ENCODE peak calls at places on chromosomes 12 and 14, in five cellular contexts. Q, U, V, F and R are unnamed samples.

GRCh38 chr14:51614707-51615106 is 37.0 kb upstream of the FRMD6 start:
- DNase-seq in Q (no peak), U (no peak), V (no peak), F (peak; percentile 55), R (no peak)

GRCh38 chr12:56645201-56645716 is 525 bp downstream of the ATP5F1B start:
- DNase-seq in Q (peak; percentile 40), U (peak; percentile 70), V (no peak), F (no peak), R (peak; percentile 17)

GRCh38 chr14:87899228-87899627 is 93.8 kb downstream of the GALC start:
- DNase-seq in Q (no peak), U (no peak), V (no peak), F (no peak), R (no peak)

GRCh38 chr12:116582610-116583009 is 23.4 kb downstream of the MAP1LC3B2 start:
- DNase-seq in Q (no peak), U (no peak), V (no peak), F (peak; percentile 15), R (no peak)

GRCh38 chr14:34826661-34827060 is 48.5 kb downstream of the BAZ1A start:
- DNase-seq in Q (no peak), U (no peak), V (no peak), F (peak; percentile 56), R (no peak)

GRCh38 chr12:120140603-120141002 is 24.1 kb upstream of the RAB35 start:
- DNase-seq in Q (no peak), U (no peak), V (no peak), F (peak; percentile 10), R (no peak)

GRCh38 chr12:78671295-78671694 is 193.3 kb upstream of the SYT1 start:
- DNase-seq in Q (no peak), U (no peak), V (no peak), F (peak; percentile 96), R (no peak)

GRCh38 chr12:96354326-96354725 is 45.9 kb downstream of the CDK17 start:
- DNase-seq in Q (no peak), U (no peak), V (no peak), F (peak; percentile 62), R (no peak)

GRCh38 chr12:71371132-71371531 is 68.5 kb upstream of the LGR5 start:
- DNase-seq in Q (no peak), U (no peak), V (no peak), F (no peak), R (no peak)

GRCh38 chr12:52582971-52583456 is 9.4 kb upstream of the KRT74 start:
- DNase-seq in Q (peak; percentile 49), U (peak; percentile 95), V (peak; percentile 74), F (peak; percentile 43), R (peak; percentile 76)

GRCh38 chr12:22304341-22304740 is 30.2 kb downstream of the ST8SIA1 start:
- DNase-seq in Q (no peak), U (no peak), V (no peak), F (no peak), R (no peak)

GRCh38 chr12:49624919-49625577 is 1.7 kb downstream of the PRPF40B start:
- DNase-seq in Q (no peak), U (peak; percentile 50), V (no peak), F (peak; percentile 72), R (no peak)

GRCh38 chr12:7035464-7035863 is 17.2 kb upstream of the LPCAT3 start:
- DNase-seq in Q (no peak), U (no peak), V (no peak), F (no peak), R (no peak)

GRCh38 chr14:94598816-94599655 is 13.2 kb upstream of the SERPINA3 start:
- DNase-seq in Q (peak; percentile 35), U (peak; percentile 70), V (no peak), F (peak; percentile 97), R (no peak)

DNA sequence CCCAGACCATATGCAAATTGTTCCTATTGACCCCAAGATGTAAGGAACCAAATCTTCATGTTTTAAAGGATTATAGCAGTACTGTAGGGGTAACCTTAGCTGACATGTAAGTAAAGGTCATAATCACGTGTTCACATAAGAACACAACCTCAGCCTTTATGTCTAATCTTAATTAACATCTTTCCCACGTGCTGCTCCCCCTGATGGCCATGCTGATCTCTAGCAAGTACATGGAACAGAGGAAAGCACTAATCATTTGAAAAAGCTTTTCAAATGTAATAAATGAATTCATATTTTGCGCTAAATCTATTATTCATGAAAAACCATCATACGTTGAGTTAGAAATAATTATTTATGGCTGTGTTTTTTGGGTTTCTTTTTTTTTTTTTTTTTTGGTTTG is 30.5 kb upstream of the ITPR2 start:
- DNase-seq in Q (no peak), U (no peak), V (no peak), F (peak; percentile 13), R (no peak)
- TF ChIP-seq CTCF in Q (peak; percentile 38), U (peak; percentile 78), V (no peak), F (peak; percentile 35), R (no peak)

DNA sequence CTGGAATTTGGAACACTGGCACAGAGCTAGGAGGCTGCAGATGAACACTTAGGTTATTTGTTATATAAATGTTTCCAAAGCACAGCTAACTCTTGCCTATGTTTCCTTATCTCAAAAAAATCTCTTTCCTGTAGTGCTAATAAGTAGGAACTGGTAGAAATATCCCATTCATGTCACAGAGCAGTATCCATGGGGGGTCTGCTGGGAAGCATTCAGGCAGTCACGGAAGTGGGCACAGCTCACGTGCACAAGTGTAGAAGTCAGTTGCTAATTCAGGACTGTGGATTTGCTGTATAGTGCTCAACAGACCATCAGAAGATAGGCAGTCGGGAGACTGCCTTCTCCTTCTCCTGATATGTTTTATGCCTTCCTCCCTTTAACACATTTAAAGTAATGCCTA is 116.1 kb upstream of the TMEM260 start:
- DNase-seq in Q (no peak), U (no peak), V (no peak), F (no peak), R (no peak)
- TF ChIP-seq CTCF in Q (no peak), U (no peak), V (no peak), F (no peak), R (no peak)

GRCh38 chr14:67436006-67436866 is 24.3 kb upstream of the PLEK2 start:
- DNase-seq in Q (no peak), U (peak; percentile 78), V (no peak), F (no peak), R (no peak)
- TF ChIP-seq CTCF in Q (no peak), U (peak; percentile 62), V (no peak), F (no peak), R (no peak)

GRCh38 chr14:69259176-69259530 is 805 bp upstream of the GALNT16 start:
- DNase-seq in Q (no peak), U (peak; percentile 57), V (no peak), F (no peak), R (no peak)

GRCh38 chr14:69260246-69260978 is 454 bp downstream of the GALNT16 start:
- DNase-seq in Q (peak; percentile 49), U (peak; percentile 88), V (peak; percentile 76), F (peak; percentile 4), R (peak; percentile 47)

GRCh38 chr14:69260979-69261605 is 1.1 kb downstream of the GALNT16 start:
- DNase-seq in Q (peak; percentile 59), U (peak; percentile 90), V (peak; percentile 73), F (no peak), R (peak; percentile 59)

GRCh38 chr14:69261761-69262331 is 1.9 kb downstream of the GALNT16 start:
- DNase-seq in Q (no peak), U (peak; percentile 79), V (no peak), F (peak; percentile 15), R (peak; percentile 28)

GRCh38 chr14:69259531-69260245 is at the start of gene GALNT16:
- DNase-seq in Q (peak; percentile 71), U (peak; percentile 87), V (peak; percentile 69), F (peak; percentile 12), R (peak; percentile 69)
- TF ChIP-seq CTCF in Q (peak; percentile 63), U (peak; percentile 81), V (no peak), F (peak; percentile 32), R (no peak)

DNA sequence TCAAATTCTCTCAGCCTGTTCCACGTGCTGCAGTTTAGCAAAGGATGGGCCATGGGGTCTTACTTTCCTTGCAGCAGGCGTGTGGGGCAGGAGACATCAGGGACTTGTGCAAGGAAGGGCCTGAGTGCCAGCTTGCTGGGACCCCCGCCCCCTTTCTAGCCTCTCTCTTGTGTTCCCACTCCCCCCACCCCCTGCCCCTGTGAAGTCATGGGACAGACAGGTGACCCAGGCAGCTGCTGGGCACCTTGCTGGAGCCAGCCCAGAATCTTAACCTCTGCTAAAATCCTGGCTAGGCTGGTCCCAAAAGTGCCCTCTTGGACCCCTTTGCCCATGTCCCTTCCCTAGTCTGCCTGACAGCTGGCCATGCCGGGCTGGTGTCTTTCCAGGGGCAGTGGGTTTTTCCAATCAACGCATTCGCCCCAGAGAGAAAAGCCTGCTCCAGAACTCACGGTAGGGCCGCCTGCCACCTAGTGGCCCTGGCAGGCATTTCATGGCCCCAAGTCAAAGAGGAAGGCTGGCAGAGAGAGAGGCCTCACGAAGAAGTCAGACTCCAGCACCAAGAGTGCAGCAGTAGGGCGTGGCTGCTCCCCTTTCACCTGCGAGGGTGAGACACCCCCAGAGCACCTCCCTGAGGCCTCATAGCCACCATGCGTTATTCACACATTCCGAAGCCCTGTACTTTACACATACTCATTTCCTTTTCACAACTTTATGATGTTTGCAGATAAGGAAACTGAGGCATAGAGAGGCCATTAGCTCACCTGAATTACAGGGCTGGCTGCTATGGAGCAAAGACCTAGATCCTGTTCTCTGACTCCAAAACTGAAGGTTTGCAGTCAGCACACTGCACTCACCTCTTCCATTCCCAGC is 67.4 kb downstream of the LGMN start:
- DNase-seq in Q (peak; percentile 66), U (peak; percentile 92), V (peak; percentile 81), F (peak; percentile 71), R (peak; percentile 81)
- TF ChIP-seq CTCF in Q (peak; percentile 90), U (peak; percentile 95), V (peak; percentile 96), F (peak; percentile 91), R (peak; percentile 92)